ENCODE peak calls at places on chromosomes 13 and 19, in five cellular contexts. Z is posterior cingulate gyrus, D is AG20443, T is NCI-H1105 treated with DMSO at 0.1 percent for 48 hours, P is NCI-H1092. V is an unnamed sample.
A peak's percentile ranks its signal among the peaks of the same experiment; 100 is the strongest.

GRCh38 chr13:77222000-77222690 is 104.7 kb downstream of the MYCBP2 start:
- DNase-seq in Z (no peak), D (no peak), T (no peak), P (no peak), V (no peak)

GRCh38 chr13:24644051-24644450 is 36.2 kb upstream of the ATP12A start:
- DNase-seq in Z (no peak), D (no peak), T (no peak), P (no peak), V (no peak)

GRCh38 chr19:14450168-14450874 is 17.2 kb downstream of the PKN1 start:
- DNase-seq in Z (no peak), D (peak; percentile 65), T (no peak), P (no peak), V (peak; percentile 60)

GRCh38 chr19:14943601-14944000 is 2.3 kb downstream of the OR7C2 start:
- DNase-seq in Z (no peak), D (no peak), T (no peak), P (no peak), V (peak; percentile 3)

GRCh38 chr19:19211499-19212432 is at the start of gene NCAN:
- DNase-seq in Z (peak; percentile 40), D (no peak), T (peak; percentile 14), P (peak; percentile 19), V (no peak)

GRCh38 chr19:55441692-55442321 is 1.3 kb downstream of the SHISA7 start:
- DNase-seq in Z (no peak), D (no peak), T (peak; percentile 53), P (no peak), V (no peak)

GRCh38 chr13:110470272-110471009 is 91.1 kb downstream of the RAB20 start:
- DNase-seq in Z (no peak), D (no peak), T (no peak), P (no peak), V (no peak)

GRCh38 chr13:105073041-105073440 is 1462.4 kb downstream of the EFNB2 start:
- DNase-seq in Z (no peak), D (no peak), T (no peak), P (no peak), V (no peak)

GRCh38 chr13:98470920-98471319 is 106.0 kb downstream of the STK24 start:
- DNase-seq in Z (no peak), D (no peak), T (no peak), P (no peak), V (peak; percentile 18)

GRCh38 chr19:16268676-16269319 is 55.8 kb upstream of the KLF2 start:
- DNase-seq in Z (no peak), D (no peak), T (no peak), P (no peak), V (no peak)

GRCh38 chr13:98233127-98233526 is 56.1 kb upstream of the RNF113B start:
- DNase-seq in Z (no peak), D (no peak), T (no peak), P (no peak), V (no peak)

GRCh38 chr13:110108348-110109139 is 198.4 kb downstream of the COL4A1 start:
- DNase-seq in Z (peak; percentile 71), D (peak; percentile 94), T (peak; percentile 82), P (peak; percentile 63), V (peak; percentile 84)

GRCh38 chr19:33699754-33700407 is 78.1 kb downstream of the CHST8 start:
- DNase-seq in Z (no peak), D (no peak), T (no peak), P (no peak), V (no peak)

GRCh38 chr19:39365531-39365930 is 23.3 kb downstream of the SAMD4B start:
- DNase-seq in Z (no peak), D (no peak), T (no peak), P (no peak), V (no peak)

GRCh38 chr19:57241181-57241580 is 749 bp downstream of the ZNF805 start:
- DNase-seq in Z (no peak), D (peak; percentile 37), T (peak; percentile 7), P (no peak), V (peak; percentile 6)

GRCh38 chr19:3163230-3163886 is 15.2 kb upstream of the S1PR4 start:
- DNase-seq in Z (peak; percentile 37), D (peak; percentile 88), T (peak; percentile 72), P (peak; percentile 56), V (peak; percentile 70)

GRCh38 chr19:29092712-29093552 is 120.0 kb downstream of the UQCRFS1 start:
- DNase-seq in Z (no peak), D (no peak), T (no peak), P (no peak), V (no peak)

GRCh38 chr19:29596885-29597525 is 9.1 kb upstream of the POP4 start:
- DNase-seq in Z (no peak), D (no peak), T (peak; percentile 48), P (peak; percentile 32), V (peak; percentile 27)

GRCh38 chr13:34967851-34968562 is 25.9 kb downstream of the NBEA start:
- DNase-seq in Z (no peak), D (no peak), T (peak; percentile 43), P (peak; percentile 45), V (no peak)

GRCh38 chr13:112719016-112719415 is 29.2 kb downstream of the ATP11A start:
- DNase-seq in Z (no peak), D (no peak), T (no peak), P (no peak), V (no peak)

GRCh38 chr19:43316591-43317319 is 36.7 kb upstream of the CD177 start:
- DNase-seq in Z (no peak), D (peak; percentile 53), T (peak; percentile 2), P (no peak), V (peak; percentile 81)

GRCh38 chr13:106083620-106084350 is 451.7 kb downstream of the EFNB2 start:
- DNase-seq in Z (no peak), D (peak; percentile 56), T (no peak), P (no peak), V (peak; percentile 63)

GRCh38 chr13:102452831-102453230 is 51.0 kb upstream of the FGF14 start:
- DNase-seq in Z (no peak), D (no peak), T (no peak), P (no peak), V (no peak)

GRCh38 chr19:10363789-10364281 is 16.5 kb downstream of the TYK2 start:
- DNase-seq in Z (no peak), D (no peak), T (no peak), P (no peak), V (peak; percentile 21)

GRCh38 chr19:42250666-42251531 is 4.0 kb downstream of the ERF start:
- DNase-seq in Z (no peak), D (peak; percentile 62), T (no peak), P (peak; percentile 47), V (peak; percentile 40)

GRCh38 chr13:24207841-24208240 is 47.3 kb downstream of the SPATA13 start:
- DNase-seq in Z (no peak), D (no peak), T (peak; percentile 53), P (no peak), V (no peak)